ENCODE peak calls at places on chromosomes 13 and 19, in seven cellular contexts. J, L, G, R, U, Y and C are unnamed samples.

GRCh38 chr19:38977445-38978314 is 2.1 kb upstream of the FBXO17 start:
- DNase-seq in G (no peak), U (peak), R (no peak), Y (no peak), J (no peak), L (no peak), C (no peak)

GRCh38 chr19:41802770-41803169 is 6.4 kb downstream of the CEACAM3 start:
- DNase-seq in Y (no peak), L (no peak), G (no peak), U (no peak), R (no peak), J (no peak), C (no peak)

GRCh38 chr13:34076943-34077703 is 259.2 kb downstream of the RFC3 start:
- DNase-seq in Y (no peak), J (no peak), L (peak), R (no peak), U (peak), G (no peak), C (no peak)

GRCh38 chr13:44380404-44381165 is 7.0 kb downstream of the SERP2 start:
- DNase-seq in R (no peak), Y (no peak), U (peak), J (no peak), L (no peak), G (no peak), C (no peak)

GRCh38 chr13:62706035-62706434 is 1290.4 kb upstream of the PCDH20 start:
- DNase-seq in G (no peak), R (no peak), U (peak), Y (no peak), J (no peak), L (no peak), C (no peak)

GRCh38 chr19:2766594-2767372 is 16.3 kb downstream of the SGTA start:
- DNase-seq in U (no peak), Y (no peak), L (no peak), J (no peak), R (no peak), G (no peak), C (no peak)

GRCh38 chr19:24033962-24034342 is 53.0 kb upstream of the ZNF254 start:
- DNase-seq in G (peak), Y (peak), U (peak), J (peak), R (peak), L (peak), C (peak)

GRCh38 chr13:30864352-30865130 is 41.5 kb upstream of the MEDAG start:
- DNase-seq in G (no peak), L (no peak), U (peak), J (no peak), Y (no peak), R (no peak), C (peak)

GRCh38 chr13:73428706-73429105 is 369.9 kb downstream of the KLF5 start:
- DNase-seq in Y (no peak), G (no peak), J (no peak), R (no peak), U (no peak), L (no peak), C (no peak)

DNA sequence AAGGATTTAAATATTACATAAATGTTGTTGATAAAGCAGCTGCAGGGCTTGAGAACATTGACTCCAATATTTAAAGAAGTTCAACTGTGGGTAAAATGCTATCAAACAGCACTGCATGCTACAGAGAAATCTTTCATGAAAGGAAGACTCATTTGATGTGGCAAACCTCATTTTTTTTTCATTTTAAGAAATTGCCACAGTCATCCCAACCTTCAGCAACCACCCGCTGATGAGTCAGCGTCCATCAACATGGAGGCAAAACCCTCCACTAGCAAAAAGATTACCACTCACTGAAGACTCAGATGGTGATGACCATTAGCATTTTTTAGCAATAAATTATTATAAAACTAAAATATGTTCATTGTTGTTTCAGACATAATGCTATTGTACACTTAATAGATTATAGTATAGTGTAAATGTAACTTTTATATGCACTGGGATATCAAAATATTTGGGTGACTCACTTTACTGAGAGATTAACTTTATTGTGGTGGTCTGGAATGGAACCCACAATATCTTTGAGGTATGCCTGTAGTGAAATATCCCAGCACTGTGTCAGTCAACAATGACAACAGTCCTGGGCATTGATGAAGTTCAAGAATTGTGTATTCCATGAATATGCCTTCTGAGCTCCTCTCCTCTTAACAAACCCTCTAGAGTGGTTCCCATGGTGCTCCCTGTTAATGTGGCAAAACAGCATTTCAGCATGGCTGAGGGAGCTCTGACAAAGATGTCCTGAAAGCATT is 52.4 kb upstream of the SOX21 start:
- DNase-seq in Y (no peak), J (no peak), L (no peak), G (no peak), R (no peak), U (no peak), C (no peak)
- H3K4me3 ChIP-seq in Y (no peak), J (no peak), L (no peak), G (no peak), R (no peak), U (no peak), C (no peak)

GRCh38 chr13:46168341-46168740 is 13.6 kb downstream of the LCP1 start:
- DNase-seq in L (no peak), U (no peak), G (peak), J (no peak), R (peak), Y (no peak), C (peak)
- H3K4me3 ChIP-seq in L (no peak), U (no peak), G (no peak), J (no peak), R (no peak), Y (no peak), C (no peak)

GRCh38 chr19:56423276-56423984 is 19.3 kb downstream of the ZNF583 start:
- DNase-seq in Y (no peak), U (no peak), R (no peak), L (no peak), J (no peak), G (no peak), C (no peak)
- H3K4me3 ChIP-seq in Y (no peak), U (no peak), R (no peak), L (no peak), J (no peak), G (no peak), C (no peak)

GRCh38 chr13:72255908-72256307 is 388.9 kb upstream of the DACH1 start:
- DNase-seq in J (no peak), G (no peak), L (peak), U (no peak), R (no peak), Y (peak), C (no peak)
- H3K4me3 ChIP-seq in J (no peak), G (no peak), L (no peak), U (no peak), R (no peak), Y (no peak), C (no peak)